ENCODE peak calls at places on chromosomes 6 and 20, in six cellular contexts. R is K562, J is upper lobe of left lung, Q is esophagus muscularis mucosa, V is stomach, G is endothelial cell of umbilical vein. P is an unnamed sample. For H3K9me3, the result is how much of the 10 kb centered on the place peaks cover.

GRCh38 chr20:2599265-2600060 is 53.0 kb upstream of the NOP56 start:
- DNase-seq in R (no peak), J (no peak), Q (no peak), V (no peak), G (no peak), P (no peak)

GRCh38 chr20:49656304-49656703 is 57.4 kb downstream of the B4GALT5 start:
- DNase-seq in R (no peak), J (peak), Q (no peak), V (no peak), G (no peak), P (no peak)

GRCh38 chr6:152004036-152004566 is 196.6 kb downstream of the ESR1 start:
- DNase-seq in R (no peak), J (no peak), Q (no peak), V (no peak), G (no peak), P (no peak)

GRCh38 chr6:28863607-28864320 is 60.0 kb downstream of the TRIM27 start:
- DNase-seq in R (peak), J (peak), Q (peak), V (peak), G (peak), P (peak)

GRCh38 chr20:16501236-16501635 is 72.0 kb downstream of the KIF16B start:
- DNase-seq in R (no peak), J (no peak), Q (no peak), V (no peak), G (no peak), P (no peak)

GRCh38 chr20:62494537-62494936 is 18.7 kb upstream of the GATA5 start:
- DNase-seq in R (no peak), J (no peak), Q (no peak), V (no peak), G (no peak), P (no peak)

GRCh38 chr6:35248300-35248699 is 11.2 kb upstream of the ZNF76 start:
- DNase-seq in R (no peak), J (no peak), Q (no peak), V (no peak), G (no peak), P (no peak)

GRCh38 chr20:46022411-46023147 is 6.4 kb upstream of the SLC12A5 start:
- DNase-seq in R (peak), J (peak), Q (no peak), V (peak), G (no peak), P (no peak)

GRCh38 chr6:36840471-36841461 is 1.5 kb upstream of the CPNE5 start:
- DNase-seq in R (no peak), J (no peak), Q (no peak), V (no peak), G (no peak), P (peak)

GRCh38 chr6:138523347-138524210 is 24.3 kb upstream of the NHSL1 start:
- DNase-seq in R (no peak), J (no peak), Q (no peak), V (no peak), G (peak), P (no peak)

GRCh38 chr20:21147593-21147992 is 21.7 kb downstream of the KIZ start:
- DNase-seq in R (no peak), J (no peak), Q (no peak), V (no peak), G (no peak), P (no peak)

GRCh38 chr6:135880066-135880972 is 28.8 kb downstream of the PDE7B start:
- DNase-seq in R (no peak), J (no peak), Q (no peak), V (no peak), G (no peak), P (no peak)

GRCh38 chr6:21507811-21508210 is 85.7 kb upstream of the SOX4 start:
- DNase-seq in R (no peak), J (no peak), Q (no peak), V (no peak), G (peak), P (no peak)

GRCh38 chr20:32494498-32495216 is 90.5 kb downstream of the NOL4L start:
- DNase-seq in R (no peak), J (no peak), Q (no peak), V (no peak), G (no peak), P (peak)

GRCh38 chr6:31152776-31153175 is 4.8 kb downstream of the CCHCR1 start:
- DNase-seq in R (no peak), J (no peak), Q (no peak), V (no peak), G (no peak), P (no peak)

GRCh38 chr6:31718294-31718693 is 3.1 kb downstream of the LY6G6D start:
- DNase-seq in R (no peak), J (peak), Q (no peak), V (peak), G (no peak), P (no peak)

GRCh38 chr6:154319231-154319858 is 37.3 kb downstream of the IPCEF1 start:
- DNase-seq in R (no peak), J (no peak), Q (no peak), V (no peak), G (no peak), P (no peak)

GRCh38 chr6:14282854-14283505 is 165.4 kb downstream of the CD83 start:
- DNase-seq in R (no peak), J (no peak), Q (no peak), V (no peak), G (no peak), P (no peak)

GRCh38 chr20:237479-237878 is 10.4 kb downstream of the DEFB129 start:
- DNase-seq in R (no peak), J (peak), Q (no peak), V (no peak), G (no peak), P (no peak)

GRCh38 chr20:50111120-50111828 is 1.7 kb downstream of the UBE2V1 start:
- DNase-seq in R (no peak), J (no peak), Q (no peak), V (no peak), G (no peak), P (no peak)

GRCh38 chr6:127515234-127515793 is 3.8 kb downstream of the MTCL3 start:
- DNase-seq in R (no peak), J (no peak), Q (no peak), V (no peak), G (no peak), P (no peak)

GRCh38 chr6:144286503-144287393 is 1.6 kb downstream of the UTRN start:
- DNase-seq in R (peak), J (peak), Q (no peak), V (peak), G (peak), P (peak)

GRCh38 chr20:48723308-48724264 is 104.2 kb downstream of the PREX1 start:
- DNase-seq in R (no peak), J (peak), Q (no peak), V (peak), G (peak), P (peak)

GRCh38 chr20:48467622-48468021 is 360.2 kb downstream of the PREX1 start:
- DNase-seq in R (peak), J (no peak), Q (no peak), V (no peak), G (no peak), P (no peak)

GRCh38 chr6:117269649-117270120 is 4.3 kb downstream of the VGLL2 start:
- DNase-seq in R (no peak), J (no peak), Q (no peak), V (no peak), G (no peak), P (no peak)

GRCh38 chr20:45981261-45981660 is 9.3 kb upstream of the ZNF335 start:
- DNase-seq in R (no peak), J (no peak), Q (no peak), V (no peak), G (no peak), P (peak)

GRCh38 chr6:104941694-104942177 is 15.2 kb upstream of the LIN28B start:
- DNase-seq in R (no peak), J (no peak), Q (no peak), V (no peak), G (no peak), P (no peak)

GRCh38 chr20:31565699-31566331 is 39.3 kb upstream of the ID1 start:
- DNase-seq in R (no peak), J (no peak), Q (no peak), V (no peak), G (no peak), P (no peak)

DNA sequence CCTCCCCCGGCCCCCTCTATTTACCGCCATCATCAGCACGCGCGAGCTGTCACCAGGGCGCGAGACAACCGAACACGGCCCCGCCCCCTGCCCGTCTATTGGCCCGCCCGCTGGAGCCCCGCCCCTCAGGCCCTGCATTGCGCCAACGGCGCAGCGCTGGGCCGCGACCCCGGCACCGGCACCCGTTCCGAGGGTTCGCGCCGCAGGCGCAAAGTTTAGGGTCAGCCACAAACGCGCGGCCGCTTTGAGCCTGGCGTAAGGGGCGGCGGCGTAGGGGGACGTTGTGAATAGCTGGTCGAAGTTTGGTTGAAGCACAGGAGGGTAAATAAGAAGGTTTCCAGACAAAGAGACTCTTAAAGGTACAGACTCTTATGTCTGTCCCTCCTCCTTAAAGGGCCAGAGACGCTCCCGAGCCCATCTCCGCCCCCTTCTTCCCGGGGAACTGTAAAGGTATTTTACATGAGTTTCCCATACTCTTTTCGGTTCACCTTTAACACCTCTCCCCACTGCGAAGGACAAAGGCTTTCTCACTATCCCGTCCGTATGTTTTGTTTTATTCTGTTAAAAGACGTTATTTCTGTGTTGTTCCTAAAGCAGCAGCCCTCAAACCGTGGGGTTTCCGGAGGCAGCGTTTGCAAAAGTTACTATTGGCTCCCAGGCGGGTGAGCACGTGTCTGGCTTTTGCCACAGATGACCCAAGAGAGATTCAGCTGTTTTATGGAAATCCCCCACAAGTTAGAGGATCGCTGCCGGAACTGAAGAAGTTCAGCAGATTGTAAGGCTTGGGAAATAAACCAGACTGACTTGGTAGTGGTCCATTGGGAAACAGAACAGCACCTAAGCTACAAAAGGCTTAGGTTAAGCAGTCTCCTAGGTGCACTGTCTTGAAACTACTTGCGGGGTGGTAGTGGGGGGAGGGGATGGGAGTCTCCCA is at the start of gene USP49:
- DNase-seq in R (peak), J (peak), Q (peak), V (peak), G (peak), P (peak)
- TF ChIP-seq POLR2AphosphoS5 in R (peak), J (peak), Q (no peak), V (no peak), G (peak), P (no peak)

DNA sequence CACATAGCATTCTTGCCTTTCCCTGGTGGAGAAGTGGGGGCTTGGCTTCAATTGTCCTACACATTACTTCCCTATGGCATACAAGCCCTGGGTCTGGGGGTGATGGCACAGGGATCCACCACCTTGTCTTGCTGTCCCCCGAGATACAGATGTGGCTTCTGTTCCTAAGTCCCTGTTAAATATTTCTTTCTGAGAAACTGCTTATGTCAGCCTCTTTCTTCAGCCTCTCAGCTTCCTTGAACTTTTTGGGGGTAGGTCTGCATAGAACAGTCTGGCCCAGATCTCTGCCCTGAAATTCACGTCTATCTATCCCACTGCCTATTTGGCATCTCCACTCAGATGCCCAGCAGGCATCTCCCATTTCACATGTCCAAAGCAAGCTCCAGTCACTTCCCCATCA is 177.4 kb downstream of the SCP2D1 start:
- DNase-seq in R (no peak), J (no peak), Q (no peak), V (no peak), G (no peak), P (no peak)
- H3K9me3 ChIP-seq in R (under half), J (under half), Q (under half), V (under half), G (under half), P (under half)

GRCh38 chr6:85062884-85063283 is 298.5 kb upstream of the TBX18 start:
- DNase-seq in R (no peak), J (no peak), Q (no peak), V (no peak), G (no peak), P (no peak)
- TF ChIP-seq POLR2AphosphoS5 in R (no peak), J (no peak), Q (no peak), V (no peak), G (no peak), P (no peak)

DNA sequence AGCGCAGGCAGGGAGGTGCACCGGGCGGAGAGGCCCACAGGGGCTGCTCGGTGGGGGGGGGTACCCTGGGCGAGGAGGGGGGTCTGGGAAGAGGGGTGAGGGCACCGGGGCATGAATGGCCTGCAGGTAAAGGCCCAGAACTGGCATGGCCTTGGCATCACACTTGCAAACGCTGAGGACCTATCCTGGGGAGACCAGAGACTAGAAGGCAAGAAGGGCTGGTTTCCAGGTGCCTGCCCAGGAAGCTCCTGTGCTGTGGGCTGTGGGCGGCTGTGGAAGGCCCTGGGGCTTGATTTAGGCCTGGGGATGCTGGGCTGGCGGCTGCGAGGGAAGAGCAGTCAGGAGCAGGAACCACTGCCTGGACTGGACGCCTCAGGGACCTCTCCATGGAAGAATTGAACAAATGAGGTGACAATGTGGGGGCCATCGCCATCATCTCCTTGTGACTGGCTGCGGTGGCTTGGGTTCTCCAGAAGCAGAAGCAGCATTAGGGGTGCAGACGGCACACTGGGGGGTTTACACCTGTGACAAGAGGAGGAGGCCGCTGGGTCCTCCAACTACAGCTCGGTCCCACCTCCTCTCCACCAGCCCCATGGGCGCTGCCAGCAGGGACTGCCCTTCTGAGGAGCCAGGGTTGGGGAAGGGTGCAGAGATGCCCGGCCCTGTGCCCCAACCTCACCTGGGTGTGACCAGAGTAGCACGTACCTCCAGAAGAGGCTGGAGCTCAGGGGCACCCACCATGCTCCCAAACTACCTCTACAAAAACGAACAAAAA is 32.1 kb upstream of the IRF4 start:
- DNase-seq in R (no peak), J (no peak), Q (no peak), V (no peak), G (no peak), P (peak)
- H3K9me3 ChIP-seq in R (under half), J (under half), Q (under half), V (under half), G (under half), P (under half)

GRCh38 chr20:57163041-57163440 is 103.4 kb downstream of the BMP7 start:
- DNase-seq in R (no peak), J (no peak), Q (no peak), V (no peak), G (no peak), P (no peak)

GRCh38 chr20:57165427-57166004 is 100.9 kb downstream of the BMP7 start:
- DNase-seq in R (no peak), J (no peak), Q (no peak), V (no peak), G (no peak), P (peak)

GRCh38 chr20:57166568-57167291 is 99.7 kb downstream of the BMP7 start:
- DNase-seq in R (no peak), J (no peak), Q (no peak), V (no peak), G (no peak), P (no peak)

GRCh38 chr20:57167292-57167655 is 99.2 kb downstream of the BMP7 start:
- DNase-seq in R (no peak), J (no peak), Q (no peak), V (no peak), G (no peak), P (no peak)

DNA sequence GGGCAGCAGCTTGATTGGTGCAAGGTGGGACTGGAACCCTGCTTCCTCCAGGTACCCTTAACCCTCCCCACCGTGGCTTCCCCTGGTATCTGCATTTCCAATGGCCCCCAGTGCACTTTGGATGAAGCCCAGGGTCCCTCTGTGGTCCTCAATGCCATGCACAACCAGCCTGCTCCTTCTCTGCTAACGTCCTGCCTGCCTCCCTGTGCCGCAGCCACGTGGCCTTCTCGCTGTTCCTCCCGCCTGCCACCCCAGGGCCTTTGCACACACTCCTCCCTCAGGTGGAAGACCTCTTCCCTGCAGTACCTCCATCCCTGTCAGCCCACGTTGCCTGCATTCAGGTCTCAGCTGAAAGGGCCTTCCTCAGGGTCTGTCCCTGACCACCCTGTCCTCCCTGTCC is 101.6 kb downstream of the BMP7 start:
- DNase-seq in R (no peak), J (no peak), Q (no peak), V (no peak), G (no peak), P (peak)
- TF ChIP-seq POLR2AphosphoS5 in R (no peak), J (no peak), Q (no peak), V (no peak), G (no peak), P (no peak)

DNA sequence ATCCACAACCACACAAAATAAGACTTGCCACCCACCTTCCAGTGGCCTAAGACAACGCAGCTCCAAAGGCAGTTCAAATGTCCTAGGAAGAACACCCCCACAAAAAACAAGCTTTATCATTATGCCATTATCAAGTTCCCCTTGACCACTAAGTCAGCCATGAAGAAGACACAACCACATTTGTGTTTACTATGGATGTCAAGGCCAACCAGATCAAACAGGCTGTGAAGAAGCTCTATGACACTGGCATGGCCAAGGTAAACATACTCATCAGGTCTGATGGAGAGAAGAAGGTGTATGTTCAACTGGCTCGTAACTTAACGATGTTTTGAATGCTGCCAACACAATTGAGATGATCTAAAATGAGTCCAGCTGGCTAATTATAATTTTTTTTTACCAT is 26.1 kb downstream of the SEC63 start:
- DNase-seq in R (no peak), J (no peak), Q (no peak), V (no peak), G (no peak), P (no peak)
- H3K9me3 ChIP-seq in R (under half), J (under half), Q (under half), V (under half), G (under half), P (under half)

DNA sequence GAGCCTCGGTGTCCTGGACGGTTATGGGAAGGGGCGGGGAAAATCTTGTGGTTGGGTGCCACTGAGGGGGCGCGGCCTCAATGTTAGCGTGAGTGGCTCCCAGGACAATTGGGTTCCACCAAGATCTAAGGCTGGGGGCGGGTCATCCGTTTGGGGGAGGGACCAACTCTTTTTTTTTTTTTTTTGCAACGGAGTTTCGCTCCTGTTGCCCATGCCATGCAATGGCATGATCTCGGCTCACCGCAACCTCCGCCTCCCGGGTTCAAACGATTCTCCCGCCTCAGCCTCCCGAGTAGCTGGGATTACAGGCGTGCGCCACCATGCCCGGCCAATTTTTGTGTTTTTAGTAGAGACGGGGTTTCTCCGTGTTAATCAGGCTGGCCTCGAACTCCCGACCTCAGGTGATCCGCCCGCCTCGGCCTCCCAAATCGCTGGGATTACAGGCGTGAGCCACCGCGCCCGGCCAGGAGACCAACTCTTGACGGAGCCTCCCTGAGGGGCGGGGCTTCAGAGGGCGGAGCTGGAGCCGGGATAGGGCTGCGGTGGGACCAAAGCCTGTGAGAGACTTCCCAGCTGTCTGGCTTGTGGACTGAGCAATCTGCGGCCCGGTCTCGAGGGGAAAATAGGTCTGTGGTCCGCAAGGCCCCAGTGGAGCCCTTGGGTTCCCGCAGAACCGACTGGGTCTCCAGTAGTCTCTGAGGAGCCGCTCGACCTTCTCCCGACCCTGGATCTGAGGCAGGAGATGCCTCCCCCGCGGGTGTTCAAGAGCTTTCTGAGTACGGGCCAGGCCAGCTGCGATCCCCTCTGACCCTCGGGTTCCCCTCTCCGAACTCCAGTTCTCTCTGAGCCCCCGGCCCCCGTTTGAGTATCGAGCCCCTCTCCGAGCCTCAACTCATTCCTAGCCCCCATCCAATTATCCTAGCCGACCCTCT is 1.1 kb downstream of the SPAG4 start:
- DNase-seq in R (peak), J (peak), Q (no peak), V (peak), G (peak), P (peak)
- TF ChIP-seq POLR2AphosphoS5 in R (peak), J (peak), Q (peak), V (peak), G (peak), P (peak)

P was measured in sigmoid colon.